ENCODE peak calls at places on chromosomes 3 and 15, in eight cellular contexts. A is tibial nerve, G is omental fat pad, S is neural progenitor cell, I is osteocyte, R is NB4, F is body of pancreas, Y is IMR-90. P is an unnamed sample.

GRCh38 chr3:108391917-108392585 is 95.7 kb downstream of the HHLA2 start:
- DNase-seq in A (no peak), R (no peak), Y (peak; percentile 40), I (no peak), S (no peak), F (no peak), G (no peak), P (no peak)

GRCh38 chr3:80526153-80526552 is 758.4 kb upstream of the ROBO1 start:
- DNase-seq in A (no peak), R (no peak), Y (no peak), G (no peak), S (peak; percentile 22), I (no peak), F (no peak), P (no peak)

GRCh38 chr3:157122116-157122515 is 37.8 kb downstream of the CCNL1 start:
- DNase-seq in I (no peak), F (peak; percentile 49), Y (peak; percentile 99), S (no peak), G (no peak), A (no peak), R (no peak), P (no peak)

GRCh38 chr15:92886229-92886628 is 13.9 kb upstream of the CHD2 start:
- DNase-seq in I (no peak), Y (no peak), S (no peak), R (no peak), G (no peak), F (no peak), A (no peak), P (no peak)

GRCh38 chr3:116112686-116113085 is 332.6 kb downstream of the LSAMP start:
- DNase-seq in A (no peak), I (no peak), Y (peak; percentile 42), S (no peak), F (no peak), G (no peak), R (no peak), P (no peak)

GRCh38 chr3:53045784-53046170 is at the start of gene SFMBT1:
- DNase-seq in Y (peak; percentile 49), F (peak; percentile 77), S (peak; percentile 87), I (peak; percentile 88), R (peak; percentile 74), G (no peak), A (peak; percentile 20), P (no peak)

GRCh38 chr3:132785292-132785691 is 63.1 kb upstream of the NPHP3 start:
- DNase-seq in R (no peak), G (no peak), I (no peak), S (no peak), A (no peak), F (no peak), Y (no peak), P (no peak)

GRCh38 chr3:81770710-81771109 is 9.3 kb upstream of the GBE1 start:
- DNase-seq in G (no peak), S (no peak), R (no peak), I (no peak), A (no peak), Y (no peak), F (no peak), P (no peak)

GRCh38 chr3:197015790-197016705 is 13.6 kb downstream of the MELTF start:
- DNase-seq in Y (no peak), G (no peak), A (no peak), I (no peak), F (no peak), S (no peak), R (no peak), P (no peak)

GRCh38 chr15:75313116-75313845 is 22.6 kb upstream of the COMMD4 start:
- DNase-seq in G (no peak), I (no peak), Y (no peak), S (no peak), A (no peak), F (no peak), R (no peak), P (no peak)

GRCh38 chr15:75309711-75310110 is 26.2 kb upstream of the COMMD4 start:
- DNase-seq in A (no peak), F (no peak), S (no peak), Y (no peak), G (no peak), R (no peak), I (no peak), P (no peak)

GRCh38 chr15:75306188-75306587 is 23.6 kb downstream of the GOLGA6D start:
- DNase-seq in F (no peak), I (no peak), A (no peak), R (no peak), Y (no peak), S (no peak), G (no peak), P (no peak)

GRCh38 chr15:75302318-75302717 is 19.7 kb downstream of the GOLGA6D start:
- DNase-seq in I (peak; percentile 78), G (no peak), A (no peak), Y (no peak), F (no peak), S (no peak), R (no peak), P (no peak)

DNA sequence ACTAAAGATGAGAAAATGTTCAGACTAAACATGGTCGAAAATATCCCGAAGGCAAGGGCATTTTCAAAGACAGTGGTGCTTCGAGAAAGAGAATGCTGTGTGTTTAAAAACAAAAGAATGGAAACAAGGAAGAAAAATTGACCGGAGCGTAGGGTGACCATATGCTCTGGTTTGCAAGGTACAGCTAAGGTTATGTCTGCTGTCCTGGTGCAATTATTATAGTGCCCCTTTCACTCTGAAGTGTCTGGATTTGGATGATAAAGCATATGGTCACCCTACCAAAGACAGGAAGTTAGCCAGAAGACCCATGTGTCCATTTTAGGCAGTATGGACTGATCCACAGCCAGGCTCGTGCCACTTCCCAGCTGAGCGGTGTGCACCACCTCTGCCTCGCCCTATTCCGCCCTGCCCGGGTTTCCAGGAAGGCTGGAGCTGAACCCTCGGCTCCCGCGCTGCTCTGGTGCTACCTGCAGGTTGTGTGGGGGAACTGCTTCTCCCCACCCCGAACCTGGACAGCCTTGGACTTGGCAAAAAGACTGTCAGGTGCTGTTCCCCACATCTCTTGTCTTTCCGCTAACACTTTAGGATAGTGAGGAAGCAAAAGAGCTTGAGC is 25.2 kb downstream of the GOLGA6D start:
- DNase-seq in S (peak; percentile 62), Y (no peak), F (peak; percentile 68), G (no peak), A (no peak), I (no peak), R (peak; percentile 67), P (no peak)
- TF ChIP-seq CTCF in S (peak; percentile 48), Y (peak; percentile 20), F (peak; percentile 75), G (no peak), A (no peak), I (peak; percentile 47), R (peak; percentile 75), P (no peak)

GRCh38 chr3:40720351-40720750 is 195.6 kb downstream of the ZNF621 start:
- DNase-seq in R (no peak), A (no peak), I (no peak), F (no peak), S (no peak), G (no peak), Y (no peak), P (no peak)

GRCh38 chr3:40718209-40718608 is 193.4 kb downstream of the ZNF621 start:
- DNase-seq in A (no peak), R (no peak), I (no peak), S (no peak), G (no peak), F (no peak), Y (no peak), P (no peak)

GRCh38 chr3:40720863-40721262 is 196.1 kb downstream of the ZNF621 start:
- DNase-seq in Y (no peak), F (no peak), A (no peak), S (peak; percentile 48), G (no peak), I (no peak), R (no peak), P (no peak)

GRCh38 chr3:40718681-40719080 is 193.9 kb downstream of the ZNF621 start:
- DNase-seq in Y (no peak), A (no peak), F (no peak), R (peak; percentile 41), G (no peak), S (no peak), I (no peak), P (no peak)

DNA sequence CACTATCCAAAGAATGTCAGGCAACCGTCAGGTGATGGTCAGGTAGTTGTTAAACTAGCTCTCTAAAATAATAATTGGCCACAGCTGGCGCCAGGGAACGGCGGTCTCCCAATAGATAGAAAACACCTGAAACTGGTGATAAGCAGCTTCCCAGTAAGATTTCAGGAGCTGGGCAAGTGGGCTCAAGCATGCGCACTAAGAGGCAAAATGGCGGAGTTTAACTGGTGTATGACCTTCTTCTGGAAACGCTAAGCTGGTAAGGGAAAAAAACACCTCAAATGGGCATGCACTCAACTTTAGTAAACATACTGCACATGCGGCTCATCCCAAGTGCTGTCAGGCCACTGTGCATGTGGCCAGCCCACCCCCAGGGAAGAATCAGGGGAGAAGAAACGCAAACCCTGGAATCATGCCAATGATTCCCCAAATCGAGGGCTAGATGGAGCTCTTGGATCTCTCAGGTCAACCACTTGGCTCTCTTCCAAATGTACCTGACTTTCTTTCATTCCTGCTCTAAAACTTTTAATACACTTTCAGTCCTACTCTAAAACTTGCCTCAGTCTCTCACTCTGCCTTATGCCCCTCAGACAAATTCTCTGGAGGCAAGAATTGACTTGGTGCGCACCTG is 195.0 kb downstream of the ZNF621 start:
- DNase-seq in S (peak; percentile 48), G (no peak), A (no peak), I (no peak), Y (no peak), R (peak; percentile 16), F (peak; percentile 72), P (no peak)
- TF ChIP-seq CTCF in S (peak; percentile 51), G (no peak), A (no peak), I (no peak), Y (no peak), R (no peak), F (peak; percentile 72), P (no peak)

GRCh38 chr15:56058986-56059385 is 65.6 kb upstream of the NEDD4 start:
- DNase-seq in A (no peak), G (no peak), I (no peak), Y (no peak), R (no peak), F (peak; percentile 27), S (no peak), P (no peak)
- TF ChIP-seq CTCF in A (no peak), G (no peak), I (no peak), Y (no peak), R (no peak), F (no peak), S (no peak), P (no peak)

GRCh38 chr15:78392430-78392829 is 45.6 kb upstream of the IREB2 start:
- DNase-seq in G (no peak), I (no peak), R (no peak), Y (no peak), S (no peak), A (no peak), F (no peak), P (no peak)

GRCh38 chr15:78391781-78392180 is 46.2 kb upstream of the IREB2 start:
- DNase-seq in G (no peak), Y (no peak), R (no peak), I (no peak), F (no peak), A (no peak), S (no peak), P (no peak)

GRCh38 chr15:78390242-78390641 is 47.8 kb upstream of the IREB2 start:
- DNase-seq in Y (no peak), A (no peak), R (no peak), F (no peak), S (no peak), G (no peak), I (no peak), P (no peak)

GRCh38 chr15:78389356-78389755 is 48.7 kb upstream of the IREB2 start:
- DNase-seq in Y (no peak), I (no peak), A (no peak), S (no peak), F (no peak), G (no peak), R (no peak), P (no peak)

GRCh38 chr15:78390823-78391222 is 47.2 kb upstream of the IREB2 start:
- DNase-seq in F (no peak), R (no peak), S (no peak), A (no peak), G (no peak), Y (no peak), I (no peak), P (no peak)
- TF ChIP-seq CTCF in F (no peak), R (no peak), S (no peak), A (no peak), G (no peak), Y (no peak), I (no peak), P (no peak)

P was measured in vagina.